ENCODE peak calls at places on chromosome 15, in eight cellular contexts. One of them, this sample, is unnamed.
A peak's percentile ranks its signal among the peaks of the same experiment; 100 is the strongest.

GRCh38 chr15:100100926-100101325 is 240.8 kb downstream of the ADAMTS17 start:
- DNase-seq in ovary: no peak
- DNase-seq in CD8-positive, alpha-beta memory T cell: no peak
- DNase-seq in GM23338: no peak
- DNase-seq in endodermal cell: peak; percentile 20
- DNase-seq in astrocyte: no peak
- DNase-seq in esophagus squamous epithelium: no peak
- DNase-seq in suprapubic skin: no peak
- DNase-seq in this sample: no peak

GRCh38 chr15:59894835-59895234 is 109.3 kb upstream of the FOXB1 start:
- DNase-seq in endodermal cell: no peak
- DNase-seq in ovary: no peak
- DNase-seq in esophagus squamous epithelium: no peak
- DNase-seq in astrocyte: no peak
- DNase-seq in suprapubic skin: no peak
- DNase-seq in CD8-positive, alpha-beta memory T cell: no peak
- DNase-seq in GM23338: no peak
- DNase-seq in this sample: no peak

GRCh38 chr15:99102332-99103235 is 2.3 kb upstream of the SYNM start:
- DNase-seq in ovary: no peak
- DNase-seq in astrocyte: no peak
- DNase-seq in CD8-positive, alpha-beta memory T cell: no peak
- DNase-seq in endodermal cell: peak; percentile 47
- DNase-seq in esophagus squamous epithelium: no peak
- DNase-seq in suprapubic skin: no peak
- DNase-seq in GM23338: no peak
- DNase-seq in this sample: no peak

GRCh38 chr15:76192715-76193114 is 118.6 kb downstream of the ETFA start:
- DNase-seq in ovary: no peak
- DNase-seq in CD8-positive, alpha-beta memory T cell: no peak
- DNase-seq in esophagus squamous epithelium: no peak
- DNase-seq in GM23338: no peak
- DNase-seq in endodermal cell: no peak
- DNase-seq in suprapubic skin: no peak
- DNase-seq in astrocyte: no peak
- DNase-seq in this sample: no peak

GRCh38 chr15:95690631-95691340 is 639.7 kb upstream of the NR2F2 start:
- DNase-seq in suprapubic skin: no peak
- DNase-seq in ovary: no peak
- DNase-seq in CD8-positive, alpha-beta memory T cell: no peak
- DNase-seq in GM23338: peak; percentile 18
- DNase-seq in endodermal cell: no peak
- DNase-seq in esophagus squamous epithelium: no peak
- DNase-seq in astrocyte: peak; percentile 34
- DNase-seq in this sample: no peak

GRCh38 chr15:69762373-69763148 is 309.9 kb downstream of the RPLP1 start:
- DNase-seq in ovary: no peak
- DNase-seq in endodermal cell: peak; percentile 79
- DNase-seq in GM23338: peak; percentile 83
- DNase-seq in CD8-positive, alpha-beta memory T cell: no peak
- DNase-seq in esophagus squamous epithelium: no peak
- DNase-seq in suprapubic skin: no peak
- DNase-seq in astrocyte: no peak
- DNase-seq in this sample: no peak

GRCh38 chr15:56598991-56599390 is 134.1 kb upstream of the MNS1 start:
- DNase-seq in endodermal cell: no peak
- DNase-seq in suprapubic skin: no peak
- DNase-seq in CD8-positive, alpha-beta memory T cell: no peak
- DNase-seq in ovary: no peak
- DNase-seq in astrocyte: peak; percentile 49
- DNase-seq in esophagus squamous epithelium: no peak
- DNase-seq in GM23338: no peak
- DNase-seq in this sample: no peak

GRCh38 chr15:92810418-92811138 is 89.5 kb upstream of the CHD2 start:
- DNase-seq in ovary: peak; percentile 69
- DNase-seq in CD8-positive, alpha-beta memory T cell: no peak
- DNase-seq in GM23338: peak; percentile 63
- DNase-seq in esophagus squamous epithelium: no peak
- DNase-seq in astrocyte: peak; percentile 76
- DNase-seq in suprapubic skin: peak; percentile 77
- DNase-seq in endodermal cell: peak; percentile 61
- DNase-seq in this sample: peak; percentile 41

GRCh38 chr15:25410649-25411048 is 28.2 kb downstream of the UBE3A start:
- DNase-seq in ovary: no peak
- DNase-seq in suprapubic skin: no peak
- DNase-seq in astrocyte: no peak
- DNase-seq in endodermal cell: no peak
- DNase-seq in esophagus squamous epithelium: no peak
- DNase-seq in GM23338: no peak
- DNase-seq in CD8-positive, alpha-beta memory T cell: no peak
- DNase-seq in this sample: no peak

GRCh38 chr15:70102827-70103226 is 5.1 kb upstream of the TLE3 start:
- DNase-seq in CD8-positive, alpha-beta memory T cell: no peak
- DNase-seq in suprapubic skin: no peak
- DNase-seq in ovary: no peak
- DNase-seq in GM23338: no peak
- DNase-seq in astrocyte: no peak
- DNase-seq in esophagus squamous epithelium: no peak
- DNase-seq in endodermal cell: no peak
- DNase-seq in this sample: no peak

GRCh38 chr15:29945943-29946591 is 123.8 kb upstream of the TJP1 start:
- DNase-seq in ovary: no peak
- DNase-seq in esophagus squamous epithelium: no peak
- DNase-seq in astrocyte: peak; percentile 64
- DNase-seq in suprapubic skin: no peak
- DNase-seq in CD8-positive, alpha-beta memory T cell: no peak
- DNase-seq in GM23338: no peak
- DNase-seq in endodermal cell: no peak
- DNase-seq in this sample: no peak

GRCh38 chr15:97030251-97030650 is 699.8 kb downstream of the NR2F2 start:
- DNase-seq in GM23338: peak; percentile 34
- DNase-seq in ovary: no peak
- DNase-seq in CD8-positive, alpha-beta memory T cell: no peak
- DNase-seq in esophagus squamous epithelium: no peak
- DNase-seq in suprapubic skin: no peak
- DNase-seq in astrocyte: no peak
- DNase-seq in endodermal cell: no peak
- DNase-seq in this sample: no peak

GRCh38 chr15:98437752-98438151 is 210.6 kb upstream of the IGF1R start:
- DNase-seq in suprapubic skin: no peak
- DNase-seq in CD8-positive, alpha-beta memory T cell: no peak
- DNase-seq in esophagus squamous epithelium: no peak
- DNase-seq in ovary: no peak
- DNase-seq in endodermal cell: no peak
- DNase-seq in GM23338: no peak
- DNase-seq in astrocyte: no peak
- DNase-seq in this sample: no peak

GRCh38 chr15:73601449-73602425 is 31.5 kb downstream of the NPTN start:
- DNase-seq in endodermal cell: no peak
- DNase-seq in esophagus squamous epithelium: no peak
- DNase-seq in ovary: peak; percentile 31
- DNase-seq in GM23338: peak; percentile 38
- DNase-seq in CD8-positive, alpha-beta memory T cell: no peak
- DNase-seq in suprapubic skin: no peak
- DNase-seq in astrocyte: peak; percentile 42
- DNase-seq in this sample: peak; percentile 73

GRCh38 chr15:94855409-94856266 is 624.3 kb downstream of the MCTP2 start:
- DNase-seq in suprapubic skin: no peak
- DNase-seq in endodermal cell: no peak
- DNase-seq in GM23338: no peak
- DNase-seq in CD8-positive, alpha-beta memory T cell: no peak
- DNase-seq in astrocyte: no peak
- DNase-seq in ovary: no peak
- DNase-seq in esophagus squamous epithelium: no peak
- DNase-seq in this sample: no peak

GRCh38 chr15:48986240-48986639 is 22.5 kb upstream of the SHC4 start:
- DNase-seq in ovary: no peak
- DNase-seq in astrocyte: no peak
- DNase-seq in CD8-positive, alpha-beta memory T cell: no peak
- DNase-seq in endodermal cell: no peak
- DNase-seq in esophagus squamous epithelium: no peak
- DNase-seq in suprapubic skin: no peak
- DNase-seq in GM23338: no peak
- DNase-seq in this sample: no peak

DNA sequence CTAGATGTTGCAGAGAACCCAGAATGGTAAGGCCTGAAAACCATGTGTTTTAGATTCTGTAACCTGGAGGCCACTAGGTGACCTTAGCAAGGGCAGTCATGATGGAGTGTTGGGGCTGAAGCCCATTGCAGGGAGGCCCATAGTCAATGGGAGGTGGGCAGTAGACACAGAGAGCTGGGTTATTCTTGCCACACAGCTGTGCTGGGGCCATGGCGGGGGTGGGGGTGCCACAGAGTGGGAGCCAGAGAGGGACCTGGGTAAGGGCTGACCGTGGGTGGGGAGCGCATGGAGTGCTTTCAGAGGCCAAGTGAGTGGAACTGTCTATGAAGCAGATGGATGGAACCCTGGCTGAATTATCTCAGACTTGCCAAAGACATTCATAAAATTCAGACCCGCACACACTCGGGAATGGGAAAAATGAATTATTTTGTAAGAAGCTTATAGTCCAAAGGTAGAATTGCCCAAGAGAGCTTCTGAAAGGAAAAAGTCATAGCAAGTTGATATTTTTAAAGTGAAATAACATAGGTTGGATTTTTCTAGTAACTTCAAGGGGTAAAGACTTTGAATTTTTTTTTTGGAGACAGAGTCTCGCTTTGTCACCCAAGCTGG is 53.9 kb downstream of the SMAD3 start:
- DNase-seq in astrocyte: no peak
- DNase-seq in endodermal cell: no peak
- DNase-seq in CD8-positive, alpha-beta memory T cell: no peak
- DNase-seq in suprapubic skin: no peak
- DNase-seq in GM23338: no peak
- DNase-seq in ovary: no peak
- DNase-seq in esophagus squamous epithelium: no peak
- DNase-seq in this sample: no peak
- H3K4me1 ChIP-seq in astrocyte: peaks cover 50% of the 10 kb centered on the region
- H3K4me1 ChIP-seq in endodermal cell: peaks cover 19% of the 10 kb centered on the region
- H3K4me1 ChIP-seq in CD8-positive, alpha-beta memory T cell: peaks cover 80% of the 10 kb centered on the region
- H3K4me1 ChIP-seq in suprapubic skin: peaks cover 90% of the 10 kb centered on the region
- H3K4me1 ChIP-seq in GM23338: peaks cover 9% of the 10 kb centered on the region
- H3K4me1 ChIP-seq in ovary: peaks cover 45% of the 10 kb centered on the region
- H3K4me1 ChIP-seq in esophagus squamous epithelium: peaks cover 88% of the 10 kb centered on the region
- H3K4me1 ChIP-seq in this sample: peaks cover 94% of the 10 kb centered on the region

DNA sequence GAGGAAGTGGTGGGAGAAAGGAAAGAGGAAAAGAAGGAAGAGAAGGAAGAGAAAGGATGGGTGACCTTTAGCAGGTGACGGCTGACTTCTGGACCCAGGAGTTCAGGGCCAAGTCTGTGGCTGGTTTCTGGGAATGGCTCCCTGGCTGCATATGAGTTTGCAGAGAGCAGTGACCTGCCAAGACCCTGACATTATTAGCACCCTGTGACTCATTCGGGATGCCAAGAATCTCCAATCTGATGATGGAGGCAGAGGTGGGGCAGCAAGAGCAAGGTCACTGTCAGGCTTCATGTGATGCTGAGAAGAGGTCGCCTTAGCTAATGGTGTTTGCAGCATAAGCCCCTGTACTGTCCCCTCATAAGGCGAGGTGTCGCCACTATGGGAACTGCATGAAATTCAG is 42.6 kb downstream of the MYZAP start:
- DNase-seq in ovary: no peak
- DNase-seq in esophagus squamous epithelium: no peak
- DNase-seq in astrocyte: no peak
- DNase-seq in endodermal cell: no peak
- DNase-seq in suprapubic skin: no peak
- DNase-seq in GM23338: no peak
- DNase-seq in CD8-positive, alpha-beta memory T cell: no peak
- DNase-seq in this sample: peak; percentile 82
- H3K36me3 ChIP-seq in ovary: no peaks in the 10 kb centered on the region
- H3K36me3 ChIP-seq in esophagus squamous epithelium: peaks cover 74% of the 10 kb centered on the region
- H3K36me3 ChIP-seq in astrocyte: no peaks in the 10 kb centered on the region
- H3K36me3 ChIP-seq in endodermal cell: no peaks in the 10 kb centered on the region
- H3K36me3 ChIP-seq in suprapubic skin: peaks cover 4% of the 10 kb centered on the region
- H3K36me3 ChIP-seq in GM23338: no peaks in the 10 kb centered on the region
- H3K36me3 ChIP-seq in CD8-positive, alpha-beta memory T cell: no peaks in the 10 kb centered on the region
- H3K36me3 ChIP-seq in this sample: no peaks in the 10 kb centered on the region

GRCh38 chr15:90583471-90584252 is 53.9 kb downstream of the CRTC3 start:
- DNase-seq in endodermal cell: peak; percentile 74
- DNase-seq in suprapubic skin: no peak
- DNase-seq in ovary: no peak
- DNase-seq in GM23338: peak; percentile 78
- DNase-seq in esophagus squamous epithelium: no peak
- DNase-seq in CD8-positive, alpha-beta memory T cell: no peak
- DNase-seq in astrocyte: no peak
- DNase-seq in this sample: no peak
- H3K27ac ChIP-seq in endodermal cell: peak overlapping the region; percentile 6
- H3K27ac ChIP-seq in suprapubic skin: no peak overlapping the region
- H3K27ac ChIP-seq in ovary: no peak overlapping the region
- H3K27ac ChIP-seq in GM23338: peak overlapping the region; percentile 14
- H3K27ac ChIP-seq in esophagus squamous epithelium: no peak overlapping the region
- H3K27ac ChIP-seq in CD8-positive, alpha-beta memory T cell: no peak overlapping the region
- H3K27ac ChIP-seq in astrocyte: no peak overlapping the region
- H3K27ac ChIP-seq in this sample: no peak overlapping the region

GRCh38 chr15:77609558-77609957 is 23.2 kb downstream of the LINGO1 start:
- DNase-seq in CD8-positive, alpha-beta memory T cell: no peak
- DNase-seq in suprapubic skin: no peak
- DNase-seq in astrocyte: no peak
- DNase-seq in GM23338: no peak
- DNase-seq in endodermal cell: no peak
- DNase-seq in esophagus squamous epithelium: no peak
- DNase-seq in ovary: no peak
- DNase-seq in this sample: no peak
- H3K4me1 ChIP-seq in CD8-positive, alpha-beta memory T cell: no peaks in the 10 kb centered on the region
- H3K4me1 ChIP-seq in suprapubic skin: peaks cover 3% of the 10 kb centered on the region
- H3K4me1 ChIP-seq in astrocyte: peaks cover 7% of the 10 kb centered on the region
- H3K4me1 ChIP-seq in GM23338: peaks cover 46% of the 10 kb centered on the region
- H3K4me1 ChIP-seq in endodermal cell: peaks cover 8% of the 10 kb centered on the region
- H3K4me1 ChIP-seq in esophagus squamous epithelium: no peaks in the 10 kb centered on the region
- H3K4me1 ChIP-seq in ovary: no peaks in the 10 kb centered on the region
- H3K4me1 ChIP-seq in this sample: no peaks in the 10 kb centered on the region

DNA sequence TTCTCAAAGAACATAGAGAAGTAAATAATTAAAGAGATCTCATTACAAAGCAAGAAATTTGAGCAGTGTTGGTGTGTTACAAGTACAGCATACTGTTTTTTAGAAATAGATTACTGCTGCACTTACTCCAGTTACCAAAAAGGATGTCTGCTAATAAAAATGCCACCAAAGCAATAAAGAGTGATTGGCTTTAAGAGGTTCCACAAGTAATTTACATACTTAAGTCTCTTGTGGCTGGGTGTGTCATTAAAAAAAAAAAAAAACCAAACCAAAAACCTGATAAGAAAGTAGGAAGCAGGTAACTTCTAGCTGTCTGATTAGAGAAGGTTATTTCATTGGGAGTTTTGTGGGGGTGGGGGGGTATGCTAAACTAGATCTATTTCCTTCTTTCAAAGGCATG is 15.2 kb downstream of the RAB11A start:
- DNase-seq in CD8-positive, alpha-beta memory T cell: no peak
- DNase-seq in astrocyte: no peak
- DNase-seq in GM23338: no peak
- DNase-seq in ovary: no peak
- DNase-seq in esophagus squamous epithelium: no peak
- DNase-seq in suprapubic skin: no peak
- DNase-seq in endodermal cell: no peak
- DNase-seq in this sample: no peak
- H3K36me3 ChIP-seq in CD8-positive, alpha-beta memory T cell: peaks cover 6% of the 10 kb centered on the region
- H3K36me3 ChIP-seq in astrocyte: peaks cover 49% of the 10 kb centered on the region
- H3K36me3 ChIP-seq in GM23338: peaks cover 29% of the 10 kb centered on the region
- H3K36me3 ChIP-seq in ovary: no peaks in the 10 kb centered on the region
- H3K36me3 ChIP-seq in esophagus squamous epithelium: peaks cover 100% of the 10 kb centered on the region
- H3K36me3 ChIP-seq in suprapubic skin: peaks cover 83% of the 10 kb centered on the region
- H3K36me3 ChIP-seq in endodermal cell: peaks cover 99% of the 10 kb centered on the region
- H3K36me3 ChIP-seq in this sample: peaks cover 50% of the 10 kb centered on the region

This sample was measured in gastrocnemius medialis.